ENCODE peak calls at places on chromosomes 6 and 20, in seven cellular contexts. One of them, this sample, is unnamed.

GRCh38 chr6:13696226-13696625 is 15.4 kb downstream of the RANBP9 start:
- DNase-seq in astrocyte of the cerebellum: no peak
- DNase-seq in fibroblast of pulmonary artery: peak; percentile 42
- DNase-seq in progenitor cell of endocrine pancreas: no peak
- DNase-seq in kidney: no peak
- DNase-seq in mesothelial cell of epicardium: no peak
- DNase-seq in fibroblast of lung: peak; percentile 57
- DNase-seq in this sample: no peak

GRCh38 chr20:63054695-63055240 is 48.0 kb upstream of the BHLHE23 start:
- DNase-seq in astrocyte of the cerebellum: no peak
- DNase-seq in kidney: peak; percentile 64
- DNase-seq in fibroblast of lung: no peak
- DNase-seq in progenitor cell of endocrine pancreas: no peak
- DNase-seq in mesothelial cell of epicardium: no peak
- DNase-seq in fibroblast of pulmonary artery: no peak
- DNase-seq in this sample: peak; percentile 88

GRCh38 chr20:36744764-36745191 is 1.1 kb downstream of the NDRG3 start:
- DNase-seq in kidney: no peak
- DNase-seq in fibroblast of pulmonary artery: peak; percentile 30
- DNase-seq in fibroblast of lung: no peak
- DNase-seq in progenitor cell of endocrine pancreas: no peak
- DNase-seq in astrocyte of the cerebellum: no peak
- DNase-seq in mesothelial cell of epicardium: no peak
- DNase-seq in this sample: no peak

GRCh38 chr20:58639182-58640146 is 11.6 kb upstream of the STX16 start:
- DNase-seq in fibroblast of pulmonary artery: no peak
- DNase-seq in progenitor cell of endocrine pancreas: no peak
- DNase-seq in kidney: peak; percentile 29
- DNase-seq in mesothelial cell of epicardium: no peak
- DNase-seq in fibroblast of lung: no peak
- DNase-seq in astrocyte of the cerebellum: no peak
- DNase-seq in this sample: no peak

GRCh38 chr6:155974359-155974758 is 518.7 kb upstream of the NOX3 start:
- DNase-seq in fibroblast of pulmonary artery: no peak
- DNase-seq in progenitor cell of endocrine pancreas: no peak
- DNase-seq in mesothelial cell of epicardium: no peak
- DNase-seq in fibroblast of lung: no peak
- DNase-seq in astrocyte of the cerebellum: no peak
- DNase-seq in kidney: peak; percentile 49
- DNase-seq in this sample: no peak

GRCh38 chr6:40695114-40695513 is 108.0 kb upstream of the LRFN2 start:
- DNase-seq in kidney: no peak
- DNase-seq in progenitor cell of endocrine pancreas: no peak
- DNase-seq in mesothelial cell of epicardium: no peak
- DNase-seq in fibroblast of pulmonary artery: no peak
- DNase-seq in astrocyte of the cerebellum: no peak
- DNase-seq in fibroblast of lung: no peak
- DNase-seq in this sample: no peak

GRCh38 chr6:138857792-138858191 is 61.9 kb downstream of the ECT2L start:
- DNase-seq in progenitor cell of endocrine pancreas: no peak
- DNase-seq in kidney: no peak
- DNase-seq in fibroblast of pulmonary artery: no peak
- DNase-seq in fibroblast of lung: no peak
- DNase-seq in mesothelial cell of epicardium: no peak
- DNase-seq in astrocyte of the cerebellum: no peak
- DNase-seq in this sample: no peak

GRCh38 chr6:134689177-134689576 is 260.7 kb downstream of the ALDH8A1 start:
- DNase-seq in kidney: no peak
- DNase-seq in fibroblast of lung: no peak
- DNase-seq in progenitor cell of endocrine pancreas: no peak
- DNase-seq in astrocyte of the cerebellum: no peak
- DNase-seq in fibroblast of pulmonary artery: no peak
- DNase-seq in mesothelial cell of epicardium: no peak
- DNase-seq in this sample: no peak

GRCh38 chr6:108544586-108544985 is 16.1 kb upstream of the FOXO3 start:
- DNase-seq in kidney: no peak
- DNase-seq in mesothelial cell of epicardium: no peak
- DNase-seq in fibroblast of pulmonary artery: peak; percentile 62
- DNase-seq in astrocyte of the cerebellum: no peak
- DNase-seq in progenitor cell of endocrine pancreas: no peak
- DNase-seq in fibroblast of lung: peak; percentile 67
- DNase-seq in this sample: no peak

GRCh38 chr20:58667975-58668374 is 16.9 kb downstream of the STX16 start:
- DNase-seq in fibroblast of pulmonary artery: no peak
- DNase-seq in kidney: no peak
- DNase-seq in progenitor cell of endocrine pancreas: no peak
- DNase-seq in mesothelial cell of epicardium: no peak
- DNase-seq in fibroblast of lung: no peak
- DNase-seq in astrocyte of the cerebellum: no peak
- DNase-seq in this sample: no peak

GRCh38 chr20:5531318-5532081 is 214.7 kb upstream of the PROKR2 start:
- DNase-seq in fibroblast of pulmonary artery: peak; percentile 86
- DNase-seq in mesothelial cell of epicardium: no peak
- DNase-seq in progenitor cell of endocrine pancreas: no peak
- DNase-seq in kidney: no peak
- DNase-seq in astrocyte of the cerebellum: no peak
- DNase-seq in fibroblast of lung: peak; percentile 49
- DNase-seq in this sample: no peak

GRCh38 chr6:52992980-52993379 is 2.1 kb downstream of the GSTA4 start:
- DNase-seq in mesothelial cell of epicardium: no peak
- DNase-seq in kidney: no peak
- DNase-seq in progenitor cell of endocrine pancreas: no peak
- DNase-seq in fibroblast of lung: peak; percentile 87
- DNase-seq in fibroblast of pulmonary artery: peak; percentile 63
- DNase-seq in astrocyte of the cerebellum: no peak
- DNase-seq in this sample: no peak

GRCh38 chr20:16245879-16246278 is 327.4 kb downstream of the KIF16B start:
- DNase-seq in kidney: no peak
- DNase-seq in progenitor cell of endocrine pancreas: no peak
- DNase-seq in fibroblast of lung: no peak
- DNase-seq in mesothelial cell of epicardium: no peak
- DNase-seq in fibroblast of pulmonary artery: no peak
- DNase-seq in astrocyte of the cerebellum: no peak
- DNase-seq in this sample: no peak

GRCh38 chr6:112026933-112027332 is 27.0 kb upstream of the CCN6 start:
- DNase-seq in fibroblast of pulmonary artery: no peak
- DNase-seq in progenitor cell of endocrine pancreas: no peak
- DNase-seq in fibroblast of lung: no peak
- DNase-seq in astrocyte of the cerebellum: no peak
- DNase-seq in kidney: no peak
- DNase-seq in mesothelial cell of epicardium: no peak
- DNase-seq in this sample: no peak

GRCh38 chr6:125200986-125201385 is 47.4 kb downstream of the TPD52L1 start:
- DNase-seq in kidney: no peak
- DNase-seq in progenitor cell of endocrine pancreas: no peak
- DNase-seq in astrocyte of the cerebellum: no peak
- DNase-seq in mesothelial cell of epicardium: no peak
- DNase-seq in fibroblast of pulmonary artery: no peak
- DNase-seq in fibroblast of lung: no peak
- DNase-seq in this sample: no peak

GRCh38 chr6:32369678-32370077 is 2.0 kb downstream of the TSBP1 start:
- DNase-seq in mesothelial cell of epicardium: no peak
- DNase-seq in kidney: no peak
- DNase-seq in fibroblast of lung: peak; percentile 86
- DNase-seq in fibroblast of pulmonary artery: peak; percentile 88
- DNase-seq in astrocyte of the cerebellum: peak; percentile 58
- DNase-seq in progenitor cell of endocrine pancreas: no peak
- DNase-seq in this sample: no peak

GRCh38 chr20:59748555-59749292 is 144.4 kb downstream of the PHACTR3 start:
- DNase-seq in astrocyte of the cerebellum: no peak
- DNase-seq in mesothelial cell of epicardium: no peak
- DNase-seq in fibroblast of lung: peak; percentile 2
- DNase-seq in kidney: no peak
- DNase-seq in fibroblast of pulmonary artery: peak; percentile 22
- DNase-seq in progenitor cell of endocrine pancreas: no peak
- DNase-seq in this sample: peak; percentile 26

GRCh38 chr6:5305968-5306626 is 44.8 kb downstream of the FARS2 start:
- DNase-seq in astrocyte of the cerebellum: no peak
- DNase-seq in progenitor cell of endocrine pancreas: no peak
- DNase-seq in kidney: no peak
- DNase-seq in fibroblast of pulmonary artery: no peak
- DNase-seq in mesothelial cell of epicardium: no peak
- DNase-seq in fibroblast of lung: no peak
- DNase-seq in this sample: no peak

GRCh38 chr6:5303711-5304110 is 42.4 kb downstream of the FARS2 start:
- DNase-seq in fibroblast of pulmonary artery: no peak
- DNase-seq in mesothelial cell of epicardium: no peak
- DNase-seq in fibroblast of lung: no peak
- DNase-seq in astrocyte of the cerebellum: no peak
- DNase-seq in kidney: no peak
- DNase-seq in progenitor cell of endocrine pancreas: no peak
- DNase-seq in this sample: no peak

GRCh38 chr6:5302220-5302946 is 41.1 kb downstream of the FARS2 start:
- DNase-seq in kidney: no peak
- DNase-seq in fibroblast of pulmonary artery: no peak
- DNase-seq in fibroblast of lung: no peak
- DNase-seq in progenitor cell of endocrine pancreas: no peak
- DNase-seq in astrocyte of the cerebellum: peak; percentile 55
- DNase-seq in mesothelial cell of epicardium: no peak
- DNase-seq in this sample: no peak

GRCh38 chr6:5300206-5300764 is 39.0 kb downstream of the FARS2 start:
- DNase-seq in fibroblast of pulmonary artery: no peak
- DNase-seq in astrocyte of the cerebellum: no peak
- DNase-seq in mesothelial cell of epicardium: no peak
- DNase-seq in kidney: no peak
- DNase-seq in fibroblast of lung: no peak
- DNase-seq in progenitor cell of endocrine pancreas: no peak
- DNase-seq in this sample: no peak

GRCh38 chr6:5302995-5303622 is 41.8 kb downstream of the FARS2 start:
- DNase-seq in mesothelial cell of epicardium: peak; percentile 44
- DNase-seq in fibroblast of pulmonary artery: peak; percentile 42
- DNase-seq in fibroblast of lung: no peak
- DNase-seq in astrocyte of the cerebellum: peak; percentile 9
- DNase-seq in kidney: no peak
- DNase-seq in progenitor cell of endocrine pancreas: peak; percentile 22
- DNase-seq in this sample: no peak
- TF ChIP-seq CTCF in mesothelial cell of epicardium: no peak
- TF ChIP-seq CTCF in fibroblast of pulmonary artery: peak; percentile 50
- TF ChIP-seq CTCF in fibroblast of lung: no peak
- TF ChIP-seq CTCF in astrocyte of the cerebellum: peak; percentile 62
- TF ChIP-seq CTCF in kidney: peak; percentile 67
- TF ChIP-seq CTCF in progenitor cell of endocrine pancreas: peak; percentile 67
- TF ChIP-seq CTCF in this sample: peak; percentile 62

GRCh38 chr20:34112600-34113061 is 588 bp upstream of the EIF2S2 start:
- DNase-seq in progenitor cell of endocrine pancreas: peak; percentile 30
- DNase-seq in fibroblast of pulmonary artery: peak; percentile 59
- DNase-seq in kidney: peak; percentile 67
- DNase-seq in astrocyte of the cerebellum: peak; percentile 9
- DNase-seq in mesothelial cell of epicardium: peak; percentile 51
- DNase-seq in fibroblast of lung: peak; percentile 51
- DNase-seq in this sample: no peak

GRCh38 chr20:34111057-34111711 is 859 bp downstream of the EIF2S2 start:
- DNase-seq in fibroblast of lung: peak; percentile 74
- DNase-seq in fibroblast of pulmonary artery: peak; percentile 88
- DNase-seq in kidney: no peak
- DNase-seq in mesothelial cell of epicardium: peak; percentile 40
- DNase-seq in progenitor cell of endocrine pancreas: no peak
- DNase-seq in astrocyte of the cerebellum: peak; percentile 18
- DNase-seq in this sample: no peak

GRCh38 chr20:34110025-34111013 is 1.7 kb downstream of the EIF2S2 start:
- DNase-seq in progenitor cell of endocrine pancreas: no peak
- DNase-seq in astrocyte of the cerebellum: no peak
- DNase-seq in fibroblast of lung: peak; percentile 31
- DNase-seq in kidney: no peak
- DNase-seq in fibroblast of pulmonary artery: peak; percentile 22
- DNase-seq in mesothelial cell of epicardium: no peak
- DNase-seq in this sample: no peak

GRCh38 chr20:34109442-34109841 is 2.6 kb downstream of the EIF2S2 start:
- DNase-seq in mesothelial cell of epicardium: no peak
- DNase-seq in fibroblast of pulmonary artery: no peak
- DNase-seq in astrocyte of the cerebellum: no peak
- DNase-seq in progenitor cell of endocrine pancreas: no peak
- DNase-seq in fibroblast of lung: no peak
- DNase-seq in kidney: no peak
- DNase-seq in this sample: no peak

GRCh38 chr20:34111712-34112599 is at the start of gene EIF2S2:
- DNase-seq in kidney: peak; percentile 99
- DNase-seq in fibroblast of lung: peak; percentile 99
- DNase-seq in astrocyte of the cerebellum: peak; percentile 94
- DNase-seq in mesothelial cell of epicardium: peak; percentile 94
- DNase-seq in fibroblast of pulmonary artery: peak; percentile 99
- DNase-seq in progenitor cell of endocrine pancreas: peak; percentile 98
- DNase-seq in this sample: peak; percentile 97
- TF ChIP-seq CTCF in kidney: no peak
- TF ChIP-seq CTCF in fibroblast of lung: no peak
- TF ChIP-seq CTCF in astrocyte of the cerebellum: no peak
- TF ChIP-seq CTCF in mesothelial cell of epicardium: no peak
- TF ChIP-seq CTCF in fibroblast of pulmonary artery: no peak
- TF ChIP-seq CTCF in progenitor cell of endocrine pancreas: no peak
- TF ChIP-seq CTCF in this sample: no peak

GRCh38 chr6:37923514-37923913 is 104.0 kb downstream of the ZFAND3 start:
- DNase-seq in progenitor cell of endocrine pancreas: no peak
- DNase-seq in astrocyte of the cerebellum: no peak
- DNase-seq in fibroblast of lung: no peak
- DNase-seq in kidney: no peak
- DNase-seq in fibroblast of pulmonary artery: no peak
- DNase-seq in mesothelial cell of epicardium: no peak
- DNase-seq in this sample: no peak

GRCh38 chr6:37928217-37928616 is 108.7 kb downstream of the ZFAND3 start:
- DNase-seq in fibroblast of lung: no peak
- DNase-seq in progenitor cell of endocrine pancreas: no peak
- DNase-seq in fibroblast of pulmonary artery: no peak
- DNase-seq in astrocyte of the cerebellum: no peak
- DNase-seq in kidney: no peak
- DNase-seq in mesothelial cell of epicardium: no peak
- DNase-seq in this sample: no peak

GRCh38 chr6:37922563-37922962 is 103.0 kb downstream of the ZFAND3 start:
- DNase-seq in fibroblast of lung: no peak
- DNase-seq in kidney: no peak
- DNase-seq in mesothelial cell of epicardium: no peak
- DNase-seq in fibroblast of pulmonary artery: no peak
- DNase-seq in astrocyte of the cerebellum: no peak
- DNase-seq in progenitor cell of endocrine pancreas: no peak
- DNase-seq in this sample: no peak

GRCh38 chr6:37930288-37931075 is 111.0 kb downstream of the ZFAND3 start:
- DNase-seq in fibroblast of pulmonary artery: no peak
- DNase-seq in astrocyte of the cerebellum: no peak
- DNase-seq in fibroblast of lung: no peak
- DNase-seq in mesothelial cell of epicardium: no peak
- DNase-seq in kidney: no peak
- DNase-seq in progenitor cell of endocrine pancreas: no peak
- DNase-seq in this sample: no peak

DNA sequence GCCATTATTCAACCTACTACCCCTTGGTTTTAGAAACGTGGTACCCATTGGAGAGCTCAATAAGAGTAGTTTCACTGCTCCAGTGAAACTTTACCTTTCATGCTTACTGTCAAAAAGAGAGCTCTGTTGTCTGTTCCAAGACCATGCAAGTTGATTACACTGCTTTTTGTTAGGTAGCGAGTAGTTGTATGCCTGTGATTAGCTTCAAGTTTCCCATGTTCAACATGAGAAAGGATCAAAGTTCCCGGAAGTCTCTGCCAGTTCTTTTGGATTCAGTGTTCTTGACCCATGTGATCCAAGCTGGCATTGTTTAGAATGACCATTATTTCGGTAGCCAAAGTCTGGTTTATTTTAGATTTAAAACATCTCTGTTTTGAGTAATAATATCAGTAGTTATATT is 107.1 kb downstream of the ZFAND3 start:
- DNase-seq in kidney: no peak
- DNase-seq in fibroblast of lung: no peak
- DNase-seq in progenitor cell of endocrine pancreas: no peak
- DNase-seq in fibroblast of pulmonary artery: no peak
- DNase-seq in astrocyte of the cerebellum: no peak
- DNase-seq in mesothelial cell of epicardium: no peak
- DNase-seq in this sample: no peak
- TF ChIP-seq CTCF in kidney: no peak
- TF ChIP-seq CTCF in fibroblast of lung: no peak
- TF ChIP-seq CTCF in progenitor cell of endocrine pancreas: no peak
- TF ChIP-seq CTCF in fibroblast of pulmonary artery: no peak
- TF ChIP-seq CTCF in astrocyte of the cerebellum: no peak
- TF ChIP-seq CTCF in mesothelial cell of epicardium: no peak
- TF ChIP-seq CTCF in this sample: no peak

GRCh38 chr6:7629321-7629720 is 39.3 kb downstream of the SNRNP48 start:
- DNase-seq in kidney: no peak
- DNase-seq in astrocyte of the cerebellum: no peak
- DNase-seq in progenitor cell of endocrine pancreas: no peak
- DNase-seq in fibroblast of lung: no peak
- DNase-seq in fibroblast of pulmonary artery: no peak
- DNase-seq in mesothelial cell of epicardium: no peak
- DNase-seq in this sample: no peak
- TF ChIP-seq CTCF in kidney: no peak
- TF ChIP-seq CTCF in astrocyte of the cerebellum: no peak
- TF ChIP-seq CTCF in progenitor cell of endocrine pancreas: no peak
- TF ChIP-seq CTCF in fibroblast of lung: no peak
- TF ChIP-seq CTCF in fibroblast of pulmonary artery: no peak
- TF ChIP-seq CTCF in mesothelial cell of epicardium: no peak
- TF ChIP-seq CTCF in this sample: no peak

This sample was measured in chondrocyte.